ENCODE peak calls at places on chromosome 5, in five cellular contexts. C, K, L, V and Y are unnamed samples.
A peak's percentile ranks its signal among the peaks of the same experiment; 100 is the strongest.

GRCh38 chr5:68268363-68269130 is 53.0 kb downstream of the PIK3R1 start:
- DNase-seq in C (no peak), K (no peak), L (no peak), V (no peak), Y (no peak)

GRCh38 chr5:150764530-150764929 is 5.7 kb upstream of the DCTN4 start:
- DNase-seq in C (no peak), K (no peak), L (no peak), V (no peak), Y (no peak)

GRCh38 chr5:7886849-7887460 is 18.0 kb downstream of the MTRR start:
- DNase-seq in C (no peak), K (no peak), L (no peak), V (peak; percentile 20), Y (no peak)

GRCh38 chr5:141655020-141655419 is 3.8 kb upstream of the FCHSD1 start:
- DNase-seq in C (no peak), K (no peak), L (no peak), V (no peak), Y (no peak)

GRCh38 chr5:124438390-124439380 is 307.8 kb downstream of the ZNF608 start:
- DNase-seq in C (no peak), K (no peak), L (no peak), V (no peak), Y (no peak)

GRCh38 chr5:108720416-108720815 is 27.3 kb upstream of the FER start:
- DNase-seq in C (no peak), K (no peak), L (no peak), V (no peak), Y (no peak)

GRCh38 chr5:9924614-9925013 is 294.5 kb upstream of the TAS2R1 start:
- DNase-seq in C (no peak), K (no peak), L (no peak), V (no peak), Y (no peak)

GRCh38 chr5:137837741-137838389 is 29.8 kb upstream of the MYOT start:
- DNase-seq in C (no peak), K (no peak), L (no peak), V (no peak), Y (no peak)

GRCh38 chr5:179381691-179382090 is 36.4 kb upstream of the ADAMTS2 start:
- DNase-seq in C (no peak), K (no peak), L (no peak), V (no peak), Y (no peak)

GRCh38 chr5:165370772-165371171 is 1865.4 kb downstream of the MAT2B start:
- DNase-seq in C (no peak), K (no peak), L (no peak), V (no peak), Y (no peak)

GRCh38 chr5:14932902-14933475 is 61.4 kb upstream of the ANKH start:
- DNase-seq in C (no peak), K (no peak), L (no peak), V (no peak), Y (no peak)

GRCh38 chr5:165157209-165157608 is 1651.8 kb downstream of the MAT2B start:
- DNase-seq in C (no peak), K (no peak), L (no peak), V (no peak), Y (no peak)

GRCh38 chr5:179261301-179262125 is 83.7 kb downstream of the ADAMTS2 start:
- DNase-seq in C (no peak), K (no peak), L (no peak), V (peak; percentile 75), Y (no peak)

GRCh38 chr5:58940446-58940845 is 357.6 kb downstream of the RAB3C start:
- DNase-seq in C (no peak), K (no peak), L (no peak), V (no peak), Y (no peak)

GRCh38 chr5:53249529-53249928 is 140.0 kb upstream of the MOCS2 start:
- DNase-seq in C (peak; percentile 46), K (no peak), L (no peak), V (no peak), Y (no peak)

GRCh38 chr5:142754031-142754430 is 16.1 kb upstream of the ARHGAP26 start:
- DNase-seq in C (no peak), K (no peak), L (no peak), V (no peak), Y (no peak)

GRCh38 chr5:8340739-8341344 is 471.9 kb downstream of the MTRR start:
- DNase-seq in C (peak; percentile 8), K (no peak), L (no peak), V (peak; percentile 3), Y (no peak)

GRCh38 chr5:80249876-80250275 is 6.0 kb downstream of the SERINC5 start:
- DNase-seq in C (no peak), K (no peak), L (no peak), V (no peak), Y (no peak)

GRCh38 chr5:175523292-175523691 is 44.9 kb downstream of the SFXN1 start:
- DNase-seq in C (no peak), K (no peak), L (no peak), V (no peak), Y (no peak)

GRCh38 chr5:96572864-96573512 is 89.2 kb upstream of the CAST start:
- DNase-seq in C (no peak), K (no peak), L (no peak), V (no peak), Y (no peak)

GRCh38 chr5:173829826-173830225 is 58.3 kb upstream of the CPEB4 start:
- DNase-seq in C (peak; percentile 64), K (no peak), L (no peak), V (no peak), Y (no peak)

GRCh38 chr5:132268698-132269551 is 11.4 kb downstream of the PDLIM4 start:
- DNase-seq in C (no peak), K (no peak), L (no peak), V (no peak), Y (no peak)

GRCh38 chr5:170537451-170538095 is 33.8 kb downstream of the KCNIP1 start:
- DNase-seq in C (no peak), K (no peak), L (no peak), V (no peak), Y (no peak)

GRCh38 chr5:71899865-71900342 is 180.8 kb downstream of the CARTPT start:
- DNase-seq in C (no peak), K (no peak), L (no peak), V (no peak), Y (no peak)

GRCh38 chr5:140239939-140240700 is 62.8 kb downstream of the PFDN1 start:
- DNase-seq in C (peak; percentile 63), K (peak; percentile 67), L (peak; percentile 55), V (peak; percentile 43), Y (peak; percentile 45)

GRCh38 chr5:84249918-84250635 is 134.6 kb downstream of the EDIL3 start:
- DNase-seq in C (no peak), K (no peak), L (no peak), V (no peak), Y (no peak)
- TF ChIP-seq CTCF in C (no peak), K (no peak), L (no peak), V (no peak), Y (no peak)

GRCh38 chr5:65037845-65038815 is 269.4 kb downstream of the CWC27 start:
- DNase-seq in C (no peak), K (peak; percentile 23), L (no peak), V (peak; percentile 39), Y (no peak)
- TF ChIP-seq CTCF in C (peak; percentile 26), K (peak; percentile 43), L (no peak), V (peak; percentile 62), Y (peak; percentile 53)

GRCh38 chr5:146007973-146008372 is 71.6 kb downstream of the SH3RF2 start:
- DNase-seq in C (no peak), K (peak; percentile 17), L (no peak), V (no peak), Y (no peak)

GRCh38 chr5:146005723-146006122 is 69.3 kb downstream of the SH3RF2 start:
- DNase-seq in C (no peak), K (no peak), L (no peak), V (no peak), Y (no peak)

GRCh38 chr5:146006470-146006869 is 70.1 kb downstream of the SH3RF2 start:
- DNase-seq in C (no peak), K (no peak), L (no peak), V (no peak), Y (no peak)

GRCh38 chr5:146009020-146009419 is 72.6 kb downstream of the SH3RF2 start:
- DNase-seq in C (no peak), K (no peak), L (no peak), V (no peak), Y (no peak)

DNA sequence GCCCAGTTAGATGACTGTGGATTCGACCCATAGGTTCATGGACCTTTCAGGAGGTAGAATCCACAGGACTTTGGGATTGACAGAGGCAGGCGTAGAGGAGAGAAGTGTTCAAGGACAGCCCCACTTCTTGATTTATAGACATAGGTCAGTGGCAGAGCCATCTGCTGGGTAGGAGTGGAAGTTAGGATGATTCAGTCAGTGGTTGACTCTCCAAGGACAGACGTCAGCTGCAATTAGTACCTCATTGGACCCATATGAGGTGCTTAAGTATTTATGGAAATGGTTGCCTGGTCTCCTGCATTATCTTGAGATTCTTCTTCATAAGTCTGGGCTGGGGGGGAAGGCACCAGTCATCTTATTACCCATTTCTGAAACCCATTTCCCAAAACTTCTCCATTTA is 70.9 kb downstream of the SH3RF2 start:
- DNase-seq in C (peak; percentile 41), K (no peak), L (no peak), V (peak; percentile 34), Y (no peak)
- TF ChIP-seq CTCF in C (no peak), K (no peak), L (no peak), V (peak; percentile 54), Y (no peak)

GRCh38 chr5:60010328-60010727 is 116.8 kb upstream of the PDE4D start:
- DNase-seq in C (no peak), K (no peak), L (no peak), V (no peak), Y (no peak)
- TF ChIP-seq CTCF in C (no peak), K (peak; percentile 13), L (no peak), V (no peak), Y (peak; percentile 45)